ENCODE peak calls at places on chromosomes 12 and 14, in five cellular contexts. W, F, G, J and T are unnamed samples.

GRCh38 chr14:74502236-74503019 is 8.9 kb downstream of the ISCA2 start:
- DNase-seq in W (peak; percentile 87), F (no peak), G (peak; percentile 44), J (no peak), T (no peak)

GRCh38 chr12:68785358-68785757 is 22.6 kb upstream of the MDM2 start:
- DNase-seq in W (no peak), F (no peak), G (no peak), J (no peak), T (no peak)

GRCh38 chr12:12323606-12324005 is 26.4 kb downstream of the MANSC1 start:
- DNase-seq in W (no peak), F (no peak), G (no peak), J (no peak), T (no peak)

GRCh38 chr12:6829532-6830220 is 1.5 kb downstream of the P3H3 start:
- DNase-seq in W (no peak), F (no peak), G (no peak), J (no peak), T (no peak)

GRCh38 chr12:52912711-52913423 is 8.0 kb upstream of the KRT8 start:
- DNase-seq in W (peak; percentile 44), F (peak; percentile 76), G (no peak), J (no peak), T (no peak)

GRCh38 chr12:79083181-79083580 is 218.6 kb downstream of the SYT1 start:
- DNase-seq in W (no peak), F (no peak), G (no peak), J (no peak), T (no peak)

GRCh38 chr14:99521176-99522024 is 40.2 kb downstream of the CCNK start:
- DNase-seq in W (no peak), F (peak; percentile 49), G (peak; percentile 10), J (no peak), T (no peak)

GRCh38 chr12:123115409-123116111 is 35.3 kb downstream of the PITPNM2 start:
- DNase-seq in W (peak; percentile 50), F (no peak), G (no peak), J (no peak), T (no peak)

GRCh38 chr14:29126865-29127264 is 360.3 kb downstream of the FOXG1 start:
- DNase-seq in W (no peak), F (no peak), G (no peak), J (no peak), T (no peak)

GRCh38 chr12:123139926-123140674 is 10.8 kb downstream of the PITPNM2 start:
- DNase-seq in W (peak; percentile 69), F (no peak), G (peak; percentile 34), J (no peak), T (no peak)

GRCh38 chr12:78835493-78835892 is 29.1 kb upstream of the SYT1 start:
- DNase-seq in W (peak; percentile 55), F (no peak), G (no peak), J (no peak), T (no peak)

GRCh38 chr12:14185441-14186192 is 179.9 kb upstream of the ATF7IP start:
- DNase-seq in W (peak; percentile 86), F (no peak), G (peak; percentile 39), J (no peak), T (no peak)

GRCh38 chr12:29374913-29375312 is 6.1 kb downstream of the ERGIC2 start:
- DNase-seq in W (no peak), F (no peak), G (no peak), J (no peak), T (no peak)

DNA sequence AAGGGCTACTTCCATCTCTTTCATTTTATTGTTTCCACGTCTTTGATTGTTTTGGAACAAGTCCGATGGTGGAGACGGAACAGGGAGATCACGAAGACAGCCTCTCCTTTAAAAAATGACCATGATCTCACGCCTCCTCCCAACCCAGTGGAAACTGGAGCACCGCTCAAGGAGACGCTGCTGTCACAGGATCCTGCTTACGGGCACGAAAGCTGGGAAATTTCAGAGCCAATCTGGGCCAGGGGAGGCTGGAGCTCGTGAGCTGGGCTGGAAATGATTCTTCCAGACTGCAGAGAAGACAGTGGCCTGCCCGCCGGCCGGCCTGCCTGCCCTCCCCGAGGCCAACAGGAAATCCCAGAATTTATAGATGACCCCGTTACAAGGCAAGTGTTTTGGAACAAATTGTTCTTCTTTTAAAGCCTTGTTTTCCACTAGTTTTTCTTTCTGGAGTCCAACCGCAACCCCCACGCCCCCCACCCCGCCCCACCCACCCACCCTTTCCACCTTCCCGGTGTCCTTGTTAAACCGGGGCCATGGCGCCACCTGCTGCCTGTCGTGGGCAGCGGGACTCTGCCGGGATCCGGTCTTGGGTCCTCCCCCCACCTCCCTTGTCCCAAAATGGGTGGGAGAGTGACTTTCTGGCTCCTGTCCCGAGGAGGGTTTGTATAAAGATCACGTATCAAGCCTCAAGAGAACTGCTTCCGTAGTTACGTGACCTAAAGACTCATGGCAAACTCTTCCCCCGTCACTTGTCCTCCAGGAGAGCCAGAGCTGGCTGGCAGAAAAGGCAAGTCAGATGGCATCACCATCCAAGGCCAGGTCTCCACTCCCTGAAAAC is 40.3 kb downstream of the MAP1LC3B2 start:
- DNase-seq in W (peak; percentile 96), F (peak; percentile 93), G (peak; percentile 85), J (peak; percentile 79), T (no peak)
- TF ChIP-seq CTCF in W (peak; percentile 88), F (peak; percentile 26), G (peak; percentile 54), J (peak; percentile 28), T (peak; percentile 80)

DNA sequence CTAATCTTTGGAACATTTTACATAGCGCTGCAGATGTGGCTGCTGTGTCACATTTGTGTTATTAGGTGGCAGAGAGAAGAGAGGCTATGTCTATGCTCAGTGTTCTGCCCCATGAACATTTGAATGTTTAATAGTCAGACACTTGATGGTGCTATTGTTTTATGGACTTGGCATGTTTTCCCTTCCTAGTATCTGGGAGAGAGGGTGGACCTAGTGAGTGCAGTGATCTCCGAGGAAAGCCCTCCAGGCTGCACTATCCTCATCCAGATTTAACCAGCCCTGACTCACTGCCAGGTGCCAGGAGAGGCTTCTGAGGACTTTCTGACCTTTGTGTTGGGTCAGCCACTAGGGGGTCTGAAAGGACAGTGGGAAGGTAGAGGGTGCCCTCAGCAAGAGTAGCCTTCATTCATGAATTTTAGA is 24.3 kb downstream of the ZFC3H1 start:
- DNase-seq in W (peak; percentile 77), F (no peak), G (no peak), J (no peak), T (no peak)
- TF ChIP-seq CTCF in W (peak; percentile 66), F (no peak), G (no peak), J (no peak), T (no peak)

GRCh38 chr14:36254020-36254614 is 66.3 kb downstream of the MBIP start:
- DNase-seq in W (peak; percentile 61), F (no peak), G (peak; percentile 30), J (no peak), T (no peak)
- TF ChIP-seq CTCF in W (peak; percentile 77), F (no peak), G (peak; percentile 11), J (no peak), T (peak; percentile 53)

GRCh38 chr14:64841121-64841611 is 38.5 kb downstream of the SPTB start:
- DNase-seq in W (peak; percentile 90), F (no peak), G (peak; percentile 54), J (no peak), T (no peak)
- TF ChIP-seq CTCF in W (peak; percentile 84), F (no peak), G (peak; percentile 59), J (no peak), T (peak; percentile 64)

GRCh38 chr12:96422192-96422591 is 22.0 kb upstream of the CDK17 start:
- DNase-seq in W (no peak), F (no peak), G (no peak), J (no peak), T (no peak)

GRCh38 chr12:96425321-96425720 is 25.1 kb upstream of the CDK17 start:
- DNase-seq in W (no peak), F (no peak), G (no peak), J (no peak), T (no peak)

GRCh38 chr12:96425973-96426372 is 25.7 kb upstream of the CDK17 start:
- DNase-seq in W (no peak), F (no peak), G (no peak), J (no peak), T (no peak)

GRCh38 chr12:96427269-96427729 is 27.1 kb upstream of the CDK17 start:
- DNase-seq in W (peak; percentile 74), F (no peak), G (no peak), J (peak; percentile 36), T (no peak)

DNA sequence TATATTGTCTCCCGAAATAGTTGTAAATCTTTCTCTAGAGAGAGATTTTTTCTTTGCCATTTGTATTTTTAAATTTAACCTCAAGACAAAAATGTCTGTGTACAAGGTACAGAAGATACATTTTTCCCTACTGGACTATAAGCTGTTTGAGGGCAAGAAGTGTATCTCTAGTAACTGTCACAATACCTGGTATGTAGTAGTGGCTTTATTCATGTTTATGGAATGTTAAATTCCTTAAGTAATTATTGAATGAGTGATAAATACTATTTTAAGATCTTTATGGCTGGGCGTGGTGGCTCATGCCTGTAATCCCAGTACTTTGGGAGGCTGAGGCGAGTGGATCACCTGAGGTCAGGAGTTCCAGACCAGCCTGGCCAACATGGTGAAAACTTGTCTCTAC is 24.4 kb upstream of the CDK17 start:
- DNase-seq in W (no peak), F (no peak), G (no peak), J (no peak), T (no peak)
- TF ChIP-seq CTCF in W (no peak), F (no peak), G (no peak), J (no peak), T (no peak)

GRCh38 chr12:71846322-71846940 is 6.9 kb downstream of the TBC1D15 start:
- DNase-seq in W (no peak), F (no peak), G (no peak), J (no peak), T (no peak)
- TF ChIP-seq CTCF in W (peak; percentile 74), F (no peak), G (peak; percentile 22), J (peak; percentile 18), T (peak; percentile 64)

DNA sequence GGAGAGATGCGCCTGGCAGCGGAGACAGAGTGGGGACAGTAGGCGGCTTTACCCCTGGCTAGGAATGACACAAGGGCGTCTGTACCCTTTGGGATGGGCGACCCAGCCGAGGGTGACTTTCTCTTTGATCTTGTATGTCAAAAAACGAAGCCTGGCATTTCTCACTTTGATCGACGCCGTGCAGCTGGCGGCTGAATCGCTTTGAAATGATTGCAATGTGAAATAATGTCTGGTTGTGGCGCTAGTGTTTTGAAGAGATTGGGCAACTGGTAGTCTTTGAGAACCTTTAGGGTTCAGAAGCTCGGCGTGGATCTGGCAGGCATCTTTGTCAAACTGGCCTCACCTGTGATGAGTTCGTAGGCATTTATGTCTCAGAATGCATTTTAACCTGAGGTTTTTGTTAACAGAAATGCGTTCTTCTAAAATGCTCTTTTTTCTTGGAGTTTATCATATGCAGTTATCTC is 992 bp downstream of the ATF1 start:
- DNase-seq in W (no peak), F (no peak), G (no peak), J (peak; percentile 39), T (no peak)
- TF ChIP-seq CTCF in W (no peak), F (no peak), G (no peak), J (no peak), T (no peak)

GRCh38 chr14:67335781-67336180 is 23.8 kb downstream of the ATP6V1D start:
- DNase-seq in W (peak; percentile 59), F (no peak), G (no peak), J (no peak), T (no peak)
- TF ChIP-seq CTCF in W (peak; percentile 82), F (no peak), G (peak; percentile 52), J (no peak), T (peak; percentile 67)